ENCODE peak calls at places on chromosomes 1 and 21, in four cellular contexts. H is HAP-1, Q is esophagus muscularis mucosa, O is OCI-LY7. R is an unnamed sample.

GRCh38 chr1:164659621-164660414 is 100.8 kb downstream of the PBX1 start:
- DNase-seq in H (no peak), Q (no peak), O (no peak), R (no peak)

GRCh38 chr1:194004146-194004545 is 817.7 kb upstream of the B3GALT2 start:
- DNase-seq in H (no peak), Q (no peak), O (no peak), R (no peak)

GRCh38 chr1:192311281-192311680 is 5.5 kb upstream of the RGS21 start:
- DNase-seq in H (no peak), Q (no peak), O (peak; percentile 2), R (peak; percentile 6)

GRCh38 chr1:26055041-26055440 is 9.1 kb upstream of the SLC30A2 start:
- DNase-seq in H (no peak), Q (no peak), O (no peak), R (no peak)

GRCh38 chr1:21468597-21468996 is 28.7 kb downstream of the NBPF3 start:
- DNase-seq in H (peak; percentile 55), Q (peak; percentile 80), O (peak; percentile 29), R (peak; percentile 38)

GRCh38 chr1:226337294-226337870 is 28.4 kb upstream of the LIN9 start:
- DNase-seq in H (no peak), Q (no peak), O (no peak), R (no peak)

GRCh38 chr21:38322551-38322950 is 65.8 kb downstream of the KCNJ15 start:
- DNase-seq in H (no peak), Q (no peak), O (no peak), R (no peak)

GRCh38 chr1:202086579-202087350 is 36.0 kb upstream of the GPR37L1 start:
- DNase-seq in H (no peak), Q (no peak), O (no peak), R (no peak)

GRCh38 chr1:224721000-224721399 is 104.9 kb downstream of the CNIH3 start:
- DNase-seq in H (no peak), Q (no peak), O (no peak), R (no peak)

GRCh38 chr1:6006882-6007281 is 14.7 kb upstream of the NPHP4 start:
- DNase-seq in H (no peak), Q (no peak), O (no peak), R (no peak)

GRCh38 chr1:165958306-165958705 is 130.9 kb downstream of the UCK2 start:
- DNase-seq in H (no peak), Q (peak; percentile 60), O (no peak), R (no peak)

GRCh38 chr1:247212012-247212411 is 40.2 kb upstream of the ZNF124 start:
- DNase-seq in H (no peak), Q (no peak), O (peak; percentile 44), R (no peak)

GRCh38 chr1:39184354-39184818 is 20.1 kb upstream of the MACF1 start:
- DNase-seq in H (no peak), Q (no peak), O (no peak), R (no peak)

GRCh38 chr1:39927538-39927937 is 25.8 kb upstream of the MYCL start:
- DNase-seq in H (no peak), Q (no peak), O (no peak), R (no peak)

GRCh38 chr1:47844556-47844950 is 152.6 kb downstream of the TRABD2B start:
- DNase-seq in H (no peak), Q (no peak), O (no peak), R (no peak)

GRCh38 chr1:67239738-67240137 is 67.9 kb upstream of the IL12RB2 start:
- DNase-seq in H (no peak), Q (no peak), O (no peak), R (no peak)

GRCh38 chr1:20994176-20994575 is 182.5 kb downstream of the EIF4G3 start:
- DNase-seq in H (peak; percentile 64), Q (no peak), O (no peak), R (no peak)

GRCh38 chr1:228399531-228400236 is 7.0 kb downstream of the TRIM11 start:
- DNase-seq in H (no peak), Q (no peak), O (no peak), R (no peak)

GRCh38 chr1:1183833-1184775 is 10.4 kb downstream of the TTLL10 start:
- DNase-seq in H (no peak), Q (no peak), O (no peak), R (no peak)

GRCh38 chr1:27970401-27970800 is 10.6 kb downstream of the XKR8 start:
- DNase-seq in H (no peak), Q (no peak), O (no peak), R (no peak)

GRCh38 chr1:36123357-36123756 is 1.7 kb downstream of the COL8A2 start:
- DNase-seq in H (no peak), Q (no peak), O (peak; percentile 48), R (no peak)

GRCh38 chr1:38332649-38333310 is 286.2 kb upstream of the POU3F1 start:
- DNase-seq in H (no peak), Q (peak; percentile 86), O (no peak), R (no peak)

GRCh38 chr21:32392880-32393676 is at the start of gene URB1:
- DNase-seq in H (peak; percentile 96), Q (peak; percentile 96), O (peak; percentile 91), R (peak; percentile 72)

GRCh38 chr1:180425956-180426355 is 76.4 kb downstream of the ACBD6 start:
- DNase-seq in H (no peak), Q (no peak), O (no peak), R (no peak)

GRCh38 chr1:112713466-112714312 is 1.4 kb downstream of the PPM1J start:
- DNase-seq in H (no peak), Q (no peak), O (peak; percentile 85), R (no peak)

GRCh38 chr1:100631015-100631521 is 88.5 kb upstream of the VCAM1 start:
- DNase-seq in H (no peak), Q (no peak), O (no peak), R (peak; percentile 12)

GRCh38 chr1:6077506-6077905 is 31.8 kb downstream of the KCNAB2 start:
- DNase-seq in H (no peak), Q (no peak), O (no peak), R (no peak)

GRCh38 chr1:231549733-231550447 is 21.4 kb downstream of the TSNAX start:
- DNase-seq in H (no peak), Q (no peak), O (no peak), R (no peak)

GRCh38 chr1:97084566-97084965 is 363.0 kb downstream of the PTBP2 start:
- DNase-seq in H (no peak), Q (no peak), O (no peak), R (no peak)

GRCh38 chr1:91876751-91877573 is 9.0 kb downstream of the TGFBR3 start:
- DNase-seq in H (no peak), Q (no peak), O (no peak), R (no peak)

GRCh38 chr1:91872560-91873081 is 13.3 kb downstream of the TGFBR3 start:
- DNase-seq in H (no peak), Q (no peak), O (no peak), R (peak; percentile 84)

GRCh38 chr1:91877574-91878208 is 8.3 kb downstream of the TGFBR3 start:
- DNase-seq in H (no peak), Q (no peak), O (no peak), R (no peak)

GRCh38 chr1:91874167-91874566 is 11.8 kb downstream of the TGFBR3 start:
- DNase-seq in H (no peak), Q (no peak), O (no peak), R (no peak)

DNA sequence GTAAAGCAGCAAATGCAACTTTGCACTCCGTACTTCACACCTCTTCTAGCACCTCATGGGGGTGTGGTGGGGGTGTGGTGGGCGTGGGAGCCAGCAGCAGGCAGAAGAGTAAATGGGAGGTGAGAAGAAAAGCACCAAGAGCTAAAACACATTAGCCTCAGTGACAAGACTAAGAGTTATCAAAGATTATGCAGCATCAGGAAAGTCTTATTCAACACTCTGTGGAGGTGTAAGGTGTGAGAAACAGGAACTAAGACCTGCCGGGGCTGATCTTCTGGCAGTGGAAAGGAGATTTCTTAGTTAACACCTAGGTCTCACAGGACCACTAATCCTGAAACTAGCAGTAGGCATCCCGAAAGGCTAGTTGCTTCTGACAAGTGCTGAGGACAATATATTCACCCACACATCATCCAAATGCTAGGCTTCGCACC is 9.9 kb downstream of the TGFBR3 start:
- DNase-seq in H (no peak), Q (no peak), O (no peak), R (no peak)
- H3K4me3 ChIP-seq in H (no peak overlapping the region), Q (no peak overlapping the region), O (no peak overlapping the region), R (no peak overlapping the region)

GRCh38 chr1:245614986-245615385 is 460.2 kb downstream of the KIF26B start:
- DNase-seq in H (no peak), Q (no peak), O (no peak), R (no peak)

GRCh38 chr1:245611251-245611650 is 456.5 kb downstream of the KIF26B start:
- DNase-seq in H (no peak), Q (no peak), O (no peak), R (no peak)

GRCh38 chr1:245609354-245609753 is 454.6 kb downstream of the KIF26B start:
- DNase-seq in H (no peak), Q (no peak), O (no peak), R (no peak)

DNA sequence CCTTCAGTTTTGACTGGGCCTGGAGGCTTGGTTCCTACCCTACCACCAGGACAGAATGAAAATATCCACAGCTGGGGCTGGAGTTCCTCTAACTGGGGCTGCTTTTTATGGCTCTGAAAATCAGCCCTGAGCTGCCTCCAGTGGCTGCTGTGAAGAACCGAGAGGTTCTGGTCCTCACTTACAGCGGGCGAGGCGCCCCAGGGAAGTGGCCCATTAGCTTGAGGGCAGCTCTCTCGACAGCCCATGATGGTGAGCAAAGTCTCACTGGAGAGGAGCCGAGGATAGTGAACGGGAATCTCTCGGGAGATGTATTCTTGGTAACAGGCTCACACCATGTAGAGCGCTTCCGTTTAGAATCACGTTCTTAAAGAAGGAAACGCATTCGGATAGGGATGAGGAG is 459.7 kb downstream of the KIF26B start:
- DNase-seq in H (no peak), Q (no peak), O (no peak), R (no peak)
- H3K4me3 ChIP-seq in H (no peak overlapping the region), Q (no peak overlapping the region), O (no peak overlapping the region), R (no peak overlapping the region)

GRCh38 chr1:23422955-23423354 is 1.6 kb downstream of the TCEA3 start:
- DNase-seq in H (no peak), Q (no peak), O (no peak), R (no peak)
- H3K4me3 ChIP-seq in H (no peak overlapping the region), Q (peak overlapping the region; percentile 77), O (no peak overlapping the region), R (no peak overlapping the region)

GRCh38 chr21:45620201-45620600 is 23.3 kb upstream of the PCBP3 start:
- DNase-seq in H (no peak), Q (no peak), O (no peak), R (no peak)

GRCh38 chr21:45623436-45623835 is 20.1 kb upstream of the PCBP3 start:
- DNase-seq in H (no peak), Q (no peak), O (no peak), R (no peak)

GRCh38 chr21:45624356-45624854 is 19.1 kb upstream of the PCBP3 start:
- DNase-seq in H (no peak), Q (no peak), O (no peak), R (no peak)

GRCh38 chr21:45618846-45619485 is 24.6 kb upstream of the PCBP3 start:
- DNase-seq in H (no peak), Q (no peak), O (no peak), R (no peak)

DNA sequence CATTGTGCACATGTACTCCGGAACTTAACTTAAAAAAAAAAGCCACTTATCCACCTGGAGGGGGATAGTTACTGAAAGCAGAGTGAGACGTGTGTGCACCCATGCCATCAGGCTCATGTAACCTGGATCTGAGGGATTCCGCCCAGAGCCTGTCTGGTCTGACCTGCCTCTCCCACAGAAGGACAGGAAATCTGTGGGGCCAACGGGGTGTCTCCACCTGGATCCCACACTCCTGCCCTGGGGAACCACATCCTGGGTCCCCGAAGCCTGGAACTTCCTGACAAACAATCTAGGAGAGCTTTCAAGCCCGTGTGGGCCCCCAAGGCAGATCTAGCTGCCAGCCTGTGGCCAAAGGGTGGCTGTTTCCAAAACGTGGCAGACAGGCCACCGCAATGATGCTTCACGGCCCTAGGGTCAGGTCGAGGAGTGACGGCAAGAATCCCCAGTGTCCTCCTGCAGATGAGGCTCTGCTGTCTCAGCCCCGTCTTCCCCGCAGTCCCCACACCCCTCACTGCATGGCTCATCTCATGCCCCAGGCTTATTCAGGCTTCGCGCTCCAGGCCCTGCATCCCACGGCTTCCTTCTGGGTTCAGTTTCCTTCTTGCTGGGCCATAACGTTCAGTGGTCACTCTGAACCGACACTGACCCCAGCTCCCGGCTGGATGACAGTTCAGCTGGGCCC is 21.0 kb upstream of the PCBP3 start:
- DNase-seq in H (no peak), Q (no peak), O (no peak), R (no peak)
- H3K4me3 ChIP-seq in H (no peak overlapping the region), Q (no peak overlapping the region), O (no peak overlapping the region), R (no peak overlapping the region)